ENCODE peak calls at places on chromosome 7, in seven cellular contexts. One of them, this sample, is unnamed.
A peak's percentile ranks its signal among the peaks of the same experiment; 100 is the strongest.

GRCh38 chr7:101163281-101164070 is 1.9 kb downstream of the VGF start:
- DNase-seq in EH: peak; percentile 41
- DNase-seq in HFF-Myc: no peak
- DNase-seq in cerebellum: peak; percentile 73
- DNase-seq in WTC11: peak; percentile 70
- DNase-seq in activated naive CD4-positive, alpha-beta T cell treated with anti-CD3 and anti-CD28 coated beads, Interleukin-2, amount 50 U/mL, for 72 hours: no peak
- DNase-seq in AG09309: no peak
- DNase-seq in this sample: peak; percentile 91

GRCh38 chr7:23334482-23335056 is 35.4 kb downstream of the MALSU1 start:
- DNase-seq in activated naive CD4-positive, alpha-beta T cell treated with anti-CD3 and anti-CD28 coated beads, Interleukin-2, amount 50 U/mL, for 72 hours: no peak
- DNase-seq in AG09309: peak; percentile 90
- DNase-seq in EH: peak; percentile 99
- DNase-seq in WTC11: no peak
- DNase-seq in HFF-Myc: peak; percentile 92
- DNase-seq in cerebellum: no peak
- DNase-seq in this sample: peak; percentile 46

GRCh38 chr7:63900394-63901203 is 98.0 kb upstream of the ZNF722 start:
- DNase-seq in EH: peak; percentile 0
- DNase-seq in activated naive CD4-positive, alpha-beta T cell treated with anti-CD3 and anti-CD28 coated beads, Interleukin-2, amount 50 U/mL, for 72 hours: peak; percentile 91
- DNase-seq in WTC11: no peak
- DNase-seq in HFF-Myc: no peak
- DNase-seq in cerebellum: peak; percentile 92
- DNase-seq in AG09309: peak; percentile 2
- DNase-seq in this sample: peak; percentile 25

GRCh38 chr7:151206914-151207313 is 3.4 kb downstream of the H2BK1 start:
- DNase-seq in cerebellum: no peak
- DNase-seq in WTC11: no peak
- DNase-seq in EH: no peak
- DNase-seq in HFF-Myc: no peak
- DNase-seq in AG09309: no peak
- DNase-seq in activated naive CD4-positive, alpha-beta T cell treated with anti-CD3 and anti-CD28 coated beads, Interleukin-2, amount 50 U/mL, for 72 hours: no peak
- DNase-seq in this sample: no peak

GRCh38 chr7:2870471-2870941 is 26.4 kb upstream of the GNA12 start:
- DNase-seq in activated naive CD4-positive, alpha-beta T cell treated with anti-CD3 and anti-CD28 coated beads, Interleukin-2, amount 50 U/mL, for 72 hours: peak; percentile 82
- DNase-seq in EH: peak; percentile 76
- DNase-seq in WTC11: peak; percentile 57
- DNase-seq in AG09309: no peak
- DNase-seq in HFF-Myc: peak; percentile 48
- DNase-seq in cerebellum: no peak
- DNase-seq in this sample: peak; percentile 40

GRCh38 chr7:75962607-75963382 is 31.6 kb downstream of the TMEM120A start:
- DNase-seq in AG09309: peak; percentile 42
- DNase-seq in WTC11: no peak
- DNase-seq in HFF-Myc: no peak
- DNase-seq in EH: peak; percentile 89
- DNase-seq in cerebellum: no peak
- DNase-seq in activated naive CD4-positive, alpha-beta T cell treated with anti-CD3 and anti-CD28 coated beads, Interleukin-2, amount 50 U/mL, for 72 hours: no peak
- DNase-seq in this sample: no peak

GRCh38 chr7:2760098-2760889 is 72.3 kb downstream of the AMZ1 start:
- DNase-seq in AG09309: no peak
- DNase-seq in cerebellum: no peak
- DNase-seq in EH: peak; percentile 68
- DNase-seq in HFF-Myc: no peak
- DNase-seq in WTC11: peak; percentile 42
- DNase-seq in activated naive CD4-positive, alpha-beta T cell treated with anti-CD3 and anti-CD28 coated beads, Interleukin-2, amount 50 U/mL, for 72 hours: no peak
- DNase-seq in this sample: peak; percentile 82

GRCh38 chr7:99137418-99138180 is 6.3 kb downstream of the SMURF1 start:
- DNase-seq in HFF-Myc: peak; percentile 69
- DNase-seq in EH: peak; percentile 85
- DNase-seq in cerebellum: no peak
- DNase-seq in activated naive CD4-positive, alpha-beta T cell treated with anti-CD3 and anti-CD28 coated beads, Interleukin-2, amount 50 U/mL, for 72 hours: no peak
- DNase-seq in WTC11: peak; percentile 52
- DNase-seq in AG09309: no peak
- DNase-seq in this sample: no peak

GRCh38 chr7:116225860-116226259 is 15.5 kb downstream of the TES start:
- DNase-seq in cerebellum: no peak
- DNase-seq in activated naive CD4-positive, alpha-beta T cell treated with anti-CD3 and anti-CD28 coated beads, Interleukin-2, amount 50 U/mL, for 72 hours: no peak
- DNase-seq in AG09309: no peak
- DNase-seq in EH: no peak
- DNase-seq in HFF-Myc: no peak
- DNase-seq in WTC11: no peak
- DNase-seq in this sample: no peak

GRCh38 chr7:155261031-155261985 is 36.4 kb upstream of the INSIG1 start:
- DNase-seq in WTC11: no peak
- DNase-seq in EH: no peak
- DNase-seq in cerebellum: no peak
- DNase-seq in AG09309: no peak
- DNase-seq in activated naive CD4-positive, alpha-beta T cell treated with anti-CD3 and anti-CD28 coated beads, Interleukin-2, amount 50 U/mL, for 72 hours: no peak
- DNase-seq in HFF-Myc: no peak
- DNase-seq in this sample: no peak

GRCh38 chr7:133354546-133355324 is 101.9 kb downstream of the EXOC4 start:
- DNase-seq in AG09309: peak; percentile 21
- DNase-seq in WTC11: no peak
- DNase-seq in HFF-Myc: no peak
- DNase-seq in cerebellum: no peak
- DNase-seq in EH: peak; percentile 27
- DNase-seq in activated naive CD4-positive, alpha-beta T cell treated with anti-CD3 and anti-CD28 coated beads, Interleukin-2, amount 50 U/mL, for 72 hours: no peak
- DNase-seq in this sample: no peak

GRCh38 chr7:15104411-15105092 is 202.0 kb upstream of the DGKB start:
- DNase-seq in cerebellum: no peak
- DNase-seq in EH: no peak
- DNase-seq in HFF-Myc: no peak
- DNase-seq in AG09309: no peak
- DNase-seq in activated naive CD4-positive, alpha-beta T cell treated with anti-CD3 and anti-CD28 coated beads, Interleukin-2, amount 50 U/mL, for 72 hours: no peak
- DNase-seq in WTC11: no peak
- DNase-seq in this sample: peak; percentile 94